ENCODE peak calls at places on chromosomes 7 and 10, in five cellular contexts. W, Z, V, P and Q are unnamed samples.

GRCh38 chr7:30224511-30225031 is 59.8 kb upstream of the ZNRF2 start:
- DNase-seq in W (no peak), Z (no peak), V (no peak), P (peak), Q (peak)

GRCh38 chr7:46763348-46763747 is 818.6 kb downstream of the TNS3 start:
- DNase-seq in W (no peak), Z (no peak), V (no peak), P (no peak), Q (no peak)

GRCh38 chr7:103640031-103640779 is 194.2 kb upstream of the SLC26A5 start:
- DNase-seq in W (no peak), Z (no peak), V (no peak), P (no peak), Q (peak)

GRCh38 chr10:97479939-97480338 is 18.3 kb downstream of the MMS19 start:
- DNase-seq in W (no peak), Z (no peak), V (no peak), P (no peak), Q (no peak)

GRCh38 chr10:132162590-132163277 is 24.0 kb upstream of the DPYSL4 start:
- DNase-seq in W (no peak), Z (no peak), V (no peak), P (peak), Q (no peak)

GRCh38 chr10:119417852-119418251 is 124.7 kb downstream of the RGS10 start:
- DNase-seq in W (no peak), Z (no peak), V (no peak), P (no peak), Q (no peak)

GRCh38 chr7:95917622-95918021 is 145.3 kb downstream of the DYNC1I1 start:
- DNase-seq in W (no peak), Z (no peak), V (no peak), P (no peak), Q (no peak)

GRCh38 chr7:107392811-107393210 is 77.0 kb upstream of the GPR22 start:
- DNase-seq in W (no peak), Z (no peak), V (no peak), P (no peak), Q (no peak)

GRCh38 chr7:143381427-143382125 is 431 bp downstream of the ZYX start:
- DNase-seq in W (peak), Z (peak), V (peak), P (peak), Q (peak)

GRCh38 chr10:117005454-117006055 is 568 bp upstream of the SHTN1 start:
- DNase-seq in W (no peak), Z (no peak), V (peak), P (no peak), Q (peak)

GRCh38 chr10:97543025-97543546 is 29.5 kb upstream of the ANKRD2 start:
- DNase-seq in W (peak), Z (peak), V (peak), P (peak), Q (peak)

GRCh38 chr10:29712108-29712507 is 77.3 kb upstream of the SVIL start:
- DNase-seq in W (no peak), Z (no peak), V (no peak), P (no peak), Q (peak)

GRCh38 chr10:31878486-31878885 is 50.1 kb downstream of the ARHGAP12 start:
- DNase-seq in W (no peak), Z (no peak), V (no peak), P (no peak), Q (no peak)

GRCh38 chr10:21122907-21123306 is 225.8 kb upstream of the NEBL start:
- DNase-seq in W (no peak), Z (no peak), V (no peak), P (no peak), Q (no peak)

GRCh38 chr10:128086003-128086863 is 40.0 kb downstream of the MKI67 start:
- DNase-seq in W (no peak), Z (peak), V (no peak), P (no peak), Q (no peak)

GRCh38 chr10:95278061-95278988 is 12.5 kb downstream of the PDLIM1 start:
- DNase-seq in W (peak), Z (peak), V (no peak), P (no peak), Q (peak)

GRCh38 chr10:4260483-4260882 is 475.5 kb upstream of the KLF6 start:
- DNase-seq in W (no peak), Z (no peak), V (no peak), P (no peak), Q (peak)

GRCh38 chr10:46544989-46545791 is 11.3 kb downstream of the GPRIN2 start:
- DNase-seq in W (no peak), Z (peak), V (peak), P (peak), Q (peak)

GRCh38 chr7:45068236-45069023 is 20.3 kb downstream of the NACAD start:
- DNase-seq in W (no peak), Z (no peak), V (no peak), P (no peak), Q (no peak)

GRCh38 chr10:70296406-70296899 is 12.6 kb upstream of the NPFFR1 start:
- DNase-seq in W (peak), Z (peak), V (peak), P (peak), Q (peak)

GRCh38 chr7:45026984-45027773 is 27.2 kb downstream of the CCM2 start:
- DNase-seq in W (peak), Z (no peak), V (no peak), P (no peak), Q (peak)

GRCh38 chr7:683526-684205 is 42.8 kb upstream of the DNAAF5 start:
- DNase-seq in W (no peak), Z (peak), V (no peak), P (no peak), Q (no peak)

GRCh38 chr10:51910596-51910995 is 211.2 kb upstream of the CSTF2T start:
- DNase-seq in W (no peak), Z (no peak), V (no peak), P (no peak), Q (no peak)

GRCh38 chr10:21526952-21527633 is 1.6 kb upstream of the SKIDA1 start:
- DNase-seq in W (no peak), Z (peak), V (peak), P (peak), Q (peak)

GRCh38 chr7:140696024-140696678 is 357 bp upstream of the NDUFB2 start:
- DNase-seq in W (peak), Z (peak), V (peak), P (peak), Q (peak)

GRCh38 chr7:372546-372938 is 82.6 kb downstream of the FOXL3 start:
- DNase-seq in W (no peak), Z (no peak), V (no peak), P (no peak), Q (no peak)

GRCh38 chr10:79069325-79070090 is 742 bp downstream of the ZMIZ1 start:
- DNase-seq in W (no peak), Z (peak), V (peak), P (peak), Q (peak)

GRCh38 chr10:124197301-124198148 is 104.1 kb upstream of the CHST15 start:
- DNase-seq in W (no peak), Z (no peak), V (no peak), P (no peak), Q (peak)

GRCh38 chr10:43396061-43396927 is 12.7 kb downstream of the HNRNPF start:
- DNase-seq in W (no peak), Z (peak), V (peak), P (peak), Q (peak)

GRCh38 chr7:97064972-97065587 is 40.4 kb upstream of the DLX5 start:
- DNase-seq in W (peak), Z (no peak), V (peak), P (no peak), Q (peak)

GRCh38 chr10:112375721-112376577 is 2.0 kb downstream of the ACSL5 start:
- DNase-seq in W (no peak), Z (peak), V (peak), P (peak), Q (peak)

GRCh38 chr7:151141281-151141854 is 26.1 kb downstream of the GBX1 start:
- DNase-seq in W (no peak), Z (no peak), V (peak), P (no peak), Q (no peak)

GRCh38 chr7:112556633-112557032 is 75.8 kb downstream of the LSMEM1 start:
- DNase-seq in W (no peak), Z (no peak), V (no peak), P (no peak), Q (no peak)

GRCh38 chr7:68892211-68892610 is 706.1 kb upstream of the AUTS2 start:
- DNase-seq in W (no peak), Z (no peak), V (no peak), P (no peak), Q (no peak)

GRCh38 chr10:122734266-122734665 is 34.6 kb upstream of the C10orf120 start:
- DNase-seq in W (no peak), Z (no peak), V (no peak), P (no peak), Q (no peak)

GRCh38 chr7:152600266-152600665 is 75.7 kb downstream of the XRCC2 start:
- DNase-seq in W (no peak), Z (no peak), V (no peak), P (no peak), Q (no peak)

GRCh38 chr7:78127009-78127408 is 328.4 kb downstream of the PHTF2 start:
- DNase-seq in W (no peak), Z (no peak), V (no peak), P (no peak), Q (no peak)

GRCh38 chr7:26321440-26321839 is 29.8 kb downstream of the SNX10 start:
- DNase-seq in W (no peak), Z (no peak), V (no peak), P (no peak), Q (no peak)

GRCh38 chr7:116802784-116803183 is 59.6 kb upstream of the CAPZA2 start:
- DNase-seq in W (no peak), Z (no peak), V (peak), P (no peak), Q (peak)
- TF ChIP-seq CTCF in W (peak), Z (peak), V (no peak), P (peak), Q (peak)

GRCh38 chr7:39413866-39414668 is 152.1 kb upstream of the YAE1 start:
- DNase-seq in W (no peak), Z (peak), V (peak), P (peak), Q (peak)
- TF ChIP-seq CTCF in W (no peak), Z (no peak), V (no peak), P (no peak), Q (peak)

GRCh38 chr7:154965014-154965413 is 37.9 kb downstream of the PAXIP1 start:
- DNase-seq in W (no peak), Z (no peak), V (no peak), P (no peak), Q (peak)

GRCh38 chr7:154967581-154967980 is 35.3 kb downstream of the PAXIP1 start:
- DNase-seq in W (no peak), Z (no peak), V (no peak), P (no peak), Q (no peak)

GRCh38 chr7:154973381-154973780 is 29.5 kb downstream of the PAXIP1 start:
- DNase-seq in W (no peak), Z (no peak), V (no peak), P (no peak), Q (no peak)

GRCh38 chr7:154968336-154969001 is 34.5 kb downstream of the PAXIP1 start:
- DNase-seq in W (no peak), Z (no peak), V (no peak), P (no peak), Q (no peak)
- TF ChIP-seq CTCF in W (no peak), Z (no peak), V (no peak), P (no peak), Q (no peak)

DNA sequence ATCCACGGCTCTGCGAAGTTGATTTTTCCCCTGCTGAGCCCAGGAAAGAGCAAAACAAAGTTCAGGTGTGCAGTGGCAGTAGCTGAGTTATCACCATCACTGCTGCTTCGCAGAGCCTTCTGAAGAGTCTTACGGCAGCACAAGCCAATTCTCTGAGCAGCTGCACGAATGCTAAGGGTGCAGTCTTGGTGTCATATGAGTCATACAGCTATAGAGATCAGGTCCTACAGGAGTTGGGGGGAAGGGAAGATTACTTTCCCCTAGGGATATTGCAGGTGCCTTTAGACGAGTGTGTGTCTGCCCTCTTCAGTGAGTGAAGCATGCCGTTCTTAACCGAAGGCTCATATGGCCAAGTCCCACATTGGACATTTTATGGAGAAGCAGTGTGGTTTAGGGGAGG is 227.8 kb downstream of the CELF2 start:
- DNase-seq in W (no peak), Z (no peak), V (no peak), P (no peak), Q (no peak)
- TF ChIP-seq CTCF in W (no peak), Z (no peak), V (no peak), P (no peak), Q (no peak)

DNA sequence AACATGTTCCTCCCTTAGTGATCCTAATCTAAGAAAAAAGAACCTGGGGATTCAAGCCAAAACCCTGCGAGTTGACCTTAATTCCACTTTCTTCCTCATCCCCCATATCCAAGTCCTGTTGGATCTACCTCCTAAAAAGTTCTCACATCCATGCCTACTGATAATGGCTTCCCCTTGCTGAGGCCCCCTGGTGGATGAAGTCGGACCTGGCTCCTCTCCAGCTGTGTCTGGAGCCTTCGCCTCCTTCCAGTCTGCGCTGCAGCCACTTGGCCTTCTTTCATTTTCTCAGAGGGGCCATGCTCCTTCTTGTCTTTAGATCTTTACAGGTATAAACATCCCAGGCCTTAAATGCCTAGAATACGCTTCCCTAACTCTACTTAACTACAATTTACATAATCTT is 8.1 kb downstream of the PDE1C start:
- DNase-seq in W (no peak), Z (peak), V (no peak), P (peak), Q (peak)
- TF ChIP-seq CTCF in W (no peak), Z (peak), V (peak), P (peak), Q (peak)

GRCh38 chr7:92466682-92467081 is 11.1 kb downstream of the ERVW-1 start:
- DNase-seq in W (no peak), Z (no peak), V (no peak), P (no peak), Q (no peak)
- TF ChIP-seq CTCF in W (no peak), Z (no peak), V (no peak), P (no peak), Q (no peak)

GRCh38 chr7:17991866-17992648 is 35.6 kb downstream of the PRPS1L1 start:
- DNase-seq in W (no peak), Z (no peak), V (peak), P (no peak), Q (peak)
- TF ChIP-seq CTCF in W (no peak), Z (no peak), V (no peak), P (peak), Q (peak)

DNA sequence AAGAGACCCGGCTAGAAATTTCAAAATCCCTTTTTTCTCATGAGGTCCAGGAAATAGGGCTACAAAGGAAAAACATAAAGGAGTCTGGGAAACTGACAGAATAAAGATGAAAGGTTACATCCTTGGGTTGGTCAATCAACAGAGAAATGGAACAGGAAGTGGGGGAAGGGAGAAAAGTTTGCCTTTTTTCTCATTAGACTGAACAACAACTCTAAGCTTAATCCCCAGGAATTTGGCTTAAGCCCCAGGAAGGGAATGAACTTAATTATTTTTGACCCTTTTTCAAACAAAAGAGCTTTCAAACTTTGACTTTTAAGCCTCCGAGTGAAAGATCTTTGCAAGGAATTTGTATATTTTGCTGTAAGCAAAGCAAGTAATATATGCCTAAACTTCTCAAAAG is 32.7 kb downstream of the LGI1 start:
- DNase-seq in W (peak), Z (no peak), V (no peak), P (no peak), Q (no peak)
- TF ChIP-seq CTCF in W (no peak), Z (no peak), V (no peak), P (no peak), Q (no peak)